ENCODE peak calls at places on chromosomes 11 and 22, in four cellular contexts. C, N, R and F are unnamed samples. For H3K9me3 and H3K4me1, the result is how much of the 10 kb centered on the place peaks cover.

GRCh38 chr11:32586576-32587190 is 3.1 kb downstream of the EIF3M start:
- DNase-seq in C (no peak), R (peak), N (no peak), F (no peak)

GRCh38 chr11:134032501-134033091 is 36.3 kb upstream of the JAM3 start:
- DNase-seq in C (no peak), R (no peak), N (no peak), F (no peak)

GRCh38 chr11:128496684-128497056 is 90.7 kb downstream of the ETS1 start:
- DNase-seq in R (no peak), N (no peak), C (no peak), F (no peak)

GRCh38 chr11:9120659-9121350 is 29.4 kb upstream of the SCUBE2 start:
- DNase-seq in N (no peak), R (no peak), C (peak), F (peak)

GRCh38 chr11:134398079-134398444 is 14.0 kb downstream of the B3GAT1 start:
- DNase-seq in C (no peak), N (no peak), R (no peak), F (no peak)

GRCh38 chr11:20566591-20567434 is 32.6 kb upstream of the SLC6A5 start:
- DNase-seq in N (no peak), C (no peak), R (no peak), F (no peak)

GRCh38 chr11:8265681-8266241 is 2.1 kb upstream of the LMO1 start:
- DNase-seq in R (no peak), C (no peak), N (no peak), F (no peak)

GRCh38 chr22:19121631-19122142 is 525 bp downstream of the DGCR2 start:
- DNase-seq in C (peak), N (no peak), R (no peak), F (no peak)

GRCh38 chr22:24118689-24119384 is 62.5 kb upstream of the SUSD2 start:
- DNase-seq in N (no peak), R (no peak), C (no peak), F (no peak)

GRCh38 chr11:116680349-116681125 is 92.2 kb downstream of the BUD13 start:
- DNase-seq in N (no peak), R (no peak), C (no peak), F (no peak)

GRCh38 chr22:19717691-19718254 is 3.5 kb downstream of the SEPTIN5 start:
- DNase-seq in R (no peak), N (no peak), C (peak), F (no peak)

GRCh38 chr11:1695548-1696108 is 1.4 kb upstream of the KRTAP5-6 start:
- DNase-seq in C (no peak), R (no peak), N (no peak), F (no peak)

GRCh38 chr11:61327669-61328071 is 5.2 kb downstream of the DDB1 start:
- DNase-seq in C (no peak), R (no peak), N (no peak), F (no peak)

GRCh38 chr11:68309621-68310185 is 2.7 kb upstream of the LRP5 start:
- DNase-seq in R (peak), N (no peak), C (no peak), F (no peak)

GRCh38 chr11:122215244-122215992 is 99.4 kb upstream of the BLID start:
- DNase-seq in C (peak), N (no peak), R (peak), F (peak)

GRCh38 chr22:23012081-23012622 is 58.2 kb upstream of the GNAZ start:
- DNase-seq in N (peak), C (no peak), R (no peak), F (no peak)

GRCh38 chr22:28442264-28442950 is 237.2 kb downstream of the TTC28 start:
- DNase-seq in R (peak), N (no peak), C (peak), F (peak)

GRCh38 chr11:78030429-78031325 is 7.6 kb upstream of the KCTD14 start:
- DNase-seq in R (peak), C (no peak), N (no peak), F (peak)

GRCh38 chr11:117834838-117835443 is 10.4 kb upstream of the FXYD2 start:
- DNase-seq in C (no peak), R (no peak), N (no peak), F (no peak)

GRCh38 chr11:36037031-36037430 is 93.2 kb downstream of the LDLRAD3 start:
- DNase-seq in N (no peak), R (no peak), C (no peak), F (no peak)

GRCh38 chr22:27045103-27045940 is 387.9 kb downstream of the MIAT start:
- DNase-seq in N (no peak), C (no peak), R (no peak), F (no peak)

GRCh38 chr11:32396991-32397390 is 38.3 kb downstream of the WT1 start:
- DNase-seq in C (no peak), N (no peak), R (no peak), F (no peak)

GRCh38 chr11:22471405-22471804 is 133.2 kb downstream of the SLC17A6 start:
- DNase-seq in C (no peak), N (no peak), R (no peak), F (no peak)

GRCh38 chr11:111913997-111914396 is 1.5 kb downstream of the HSPB2 start:
- DNase-seq in R (peak), C (no peak), N (no peak), F (no peak)

GRCh38 chr11:35815556-35816315 is 128.1 kb upstream of the LDLRAD3 start:
- DNase-seq in R (no peak), C (no peak), N (no peak), F (no peak)

GRCh38 chr11:77560605-77561004 is 29.1 kb upstream of the AQP11 start:
- DNase-seq in C (no peak), N (no peak), R (peak), F (no peak)

GRCh38 chr11:115682101-115682500 is 177.9 kb upstream of the CADM1 start:
- DNase-seq in N (no peak), R (no peak), C (no peak), F (no peak)

GRCh38 chr11:129292092-129292491 is 83.6 kb upstream of the BARX2 start:
- DNase-seq in C (no peak), R (no peak), N (no peak), F (no peak)

GRCh38 chr11:46615756-46616155 is 1.3 kb downstream of the HARBI1 start:
- DNase-seq in N (no peak), C (no peak), R (no peak), F (no peak)

GRCh38 chr11:34837246-34837856 is 78.8 kb downstream of the APIP start:
- DNase-seq in R (peak), C (no peak), N (no peak), F (no peak)

GRCh38 chr11:106399624-106400023 is 322.2 kb downstream of the AASDHPPT start:
- DNase-seq in C (no peak), N (no peak), R (no peak), F (no peak)

GRCh38 chr11:10418259-10418949 is 36.7 kb upstream of the AMPD3 start:
- DNase-seq in R (no peak), C (no peak), N (no peak), F (no peak)

GRCh38 chr11:73195191-73196007 is 22.7 kb upstream of the P2RY2 start:
- DNase-seq in N (no peak), R (peak), C (no peak), F (no peak)

GRCh38 chr22:48639021-48639795 is 1188.5 kb downstream of the BRD1 start:
- DNase-seq in R (no peak), C (no peak), N (no peak), F (no peak)
- H3K9me3 ChIP-seq in R (under half), C (under half), N (under half), F (under half)

GRCh38 chr22:42921301-42921700 is 64.2 kb upstream of the ARFGAP3 start:
- DNase-seq in C (no peak), N (no peak), R (no peak), F (no peak)

GRCh38 chr22:42915980-42916765 is 59.1 kb upstream of the ARFGAP3 start:
- DNase-seq in R (peak), C (peak), N (no peak), F (peak)

GRCh38 chr22:42920101-42920820 is 63.2 kb upstream of the ARFGAP3 start:
- DNase-seq in C (no peak), N (no peak), R (no peak), F (no peak)

GRCh38 chr22:42918500-42918899 is 61.4 kb upstream of the ARFGAP3 start:
- DNase-seq in R (no peak), C (no peak), N (no peak), F (no peak)

GRCh38 chr22:42919199-42919598 is 62.1 kb upstream of the ARFGAP3 start:
- DNase-seq in R (peak), C (no peak), N (no peak), F (no peak)
- TF ChIP-seq SUZ12 in R (no peak), C (no peak), N (no peak), F (no peak)

DNA sequence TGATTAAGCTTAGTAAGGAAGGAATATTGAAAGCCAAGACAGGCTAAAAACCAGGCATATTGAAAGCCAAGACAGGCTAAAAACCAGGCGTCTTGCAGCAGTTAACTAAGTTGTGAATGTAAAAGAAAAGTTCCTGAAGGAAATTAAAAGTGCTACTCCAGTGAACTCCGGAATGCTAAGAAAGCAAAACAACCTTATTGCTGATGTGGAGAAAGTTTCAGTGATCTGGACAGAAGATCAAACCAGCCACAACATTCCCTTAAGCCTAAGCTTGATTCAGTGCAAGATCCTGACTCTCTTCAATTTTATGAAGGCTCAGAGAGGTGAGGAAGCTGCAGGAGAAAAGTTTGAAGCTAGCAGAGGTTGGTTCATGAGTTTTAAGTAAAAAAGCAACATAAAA is 51.4 kb downstream of the PACS1 start:
- DNase-seq in N (no peak), C (no peak), R (no peak), F (no peak)
- H3K4me1 ChIP-seq in N (half or more), C (under half), R (half or more), F (under half)

DNA sequence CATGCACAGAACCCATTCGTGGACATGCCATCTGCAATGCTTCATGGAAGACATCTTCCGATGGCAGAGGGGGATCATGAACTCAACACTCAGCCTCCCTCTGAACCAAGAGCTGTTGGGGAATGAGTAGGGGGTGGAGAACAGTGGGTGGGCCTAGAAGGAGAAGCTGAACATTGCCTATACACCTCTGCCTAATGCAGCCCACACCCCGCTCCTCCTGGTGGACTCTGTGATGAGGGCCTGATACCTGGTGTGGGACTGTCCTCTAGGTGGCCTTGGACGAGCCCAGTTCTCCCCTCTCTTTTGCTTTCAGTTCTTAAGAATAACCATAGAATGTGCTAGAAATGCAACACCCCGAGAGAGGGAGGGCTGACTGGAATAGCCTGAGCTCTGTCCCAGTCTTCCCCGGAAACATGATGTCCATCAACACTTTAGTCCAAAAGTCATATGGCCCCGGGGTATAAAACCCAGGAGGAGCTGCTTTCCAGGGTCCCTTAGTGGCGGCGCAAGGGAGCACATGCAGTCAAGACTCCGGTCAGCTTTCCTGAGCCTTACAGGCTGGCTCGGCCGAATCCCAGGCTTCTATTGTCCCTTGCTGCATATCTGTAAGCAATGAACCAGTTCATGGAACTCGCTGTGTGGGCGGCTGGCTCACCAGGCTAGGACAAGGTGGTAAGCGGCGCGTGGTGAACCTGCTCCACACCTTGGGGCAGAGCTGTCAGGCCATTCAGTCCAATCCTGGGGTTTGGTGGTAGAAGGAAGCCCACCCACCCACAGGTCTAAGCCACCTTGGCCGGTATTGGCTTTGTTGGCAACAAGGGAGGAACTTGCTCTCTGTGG is 216.9 kb downstream of the CTTN start:
- DNase-seq in C (no peak), N (no peak), R (no peak), F (no peak)
- H3K9me3 ChIP-seq in C (under half), N (under half), R (under half), F (under half)

GRCh38 chr11:12200359-12201015 is 90.1 kb downstream of the MICAL2 start:
- DNase-seq in C (no peak), N (no peak), R (no peak), F (no peak)

GRCh38 chr11:12199231-12199948 is 89.0 kb downstream of the MICAL2 start:
- DNase-seq in R (no peak), N (no peak), C (no peak), F (no peak)

GRCh38 chr11:12202911-12203310 is 92.5 kb downstream of the MICAL2 start:
- DNase-seq in N (no peak), R (no peak), C (no peak), F (no peak)

GRCh38 chr11:12198261-12198925 is 88.0 kb downstream of the MICAL2 start:
- DNase-seq in R (no peak), C (no peak), N (no peak), F (no peak)

GRCh38 chr11:12201016-12201985 is 90.9 kb downstream of the MICAL2 start:
- DNase-seq in N (no peak), C (no peak), R (peak), F (no peak)
- TF ChIP-seq SUZ12 in N (no peak), C (no peak), R (no peak), F (no peak)

GRCh38 chr11:101862410-101863233 is 52.2 kb upstream of the CEP126 start:
- DNase-seq in R (peak), N (no peak), C (no peak), F (peak)

GRCh38 chr11:101860694-101861371 is 54.0 kb upstream of the CEP126 start:
- DNase-seq in R (peak), C (no peak), N (no peak), F (peak)

GRCh38 chr11:101864098-101864497 is 50.7 kb upstream of the CEP126 start:
- DNase-seq in C (no peak), N (no peak), R (no peak), F (no peak)

GRCh38 chr11:101866619-101867491 is 48.0 kb upstream of the CEP126 start:
- DNase-seq in R (peak), N (no peak), C (no peak), F (no peak)

DNA sequence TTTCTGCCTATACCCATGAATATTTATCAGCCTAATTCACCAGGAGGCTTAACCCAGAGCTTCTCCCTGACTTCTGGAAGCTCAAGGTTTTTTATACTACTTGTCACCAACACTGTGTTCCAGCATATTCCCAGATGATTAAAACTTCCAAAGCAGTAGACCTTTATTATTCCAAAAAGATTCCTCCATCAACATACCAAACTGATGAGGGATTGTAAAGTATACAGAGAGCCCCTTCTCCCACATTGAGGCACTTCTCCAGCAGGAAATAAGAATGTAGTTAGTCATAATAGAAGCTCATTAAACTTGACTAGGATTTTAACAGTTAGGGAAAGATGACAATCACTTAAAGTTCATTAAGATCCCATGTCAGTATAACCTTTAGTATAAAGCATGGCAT is 51.4 kb upstream of the CEP126 start:
- DNase-seq in N (no peak), C (no peak), R (no peak), F (no peak)
- H3K4me1 ChIP-seq in N (under half), C (under half), R (half or more), F (under half)